ENCODE peak calls at places on chromosomes 1 and 21, in eight cellular contexts. J is pancreas; T is CD8-positive, alpha-beta memory T cell; P is effector memory CD4-positive, alpha-beta T cell; Q is trophoblast cell; I is heart left ventricle; X is thyroid gland; C is breast epithelium. F is an unnamed sample.
A peak's percentile ranks its signal among the peaks of the same experiment; 100 is the strongest.

GRCh38 chr21:44391345-44392091 is 38.1 kb downstream of the TRPM2 start:
- DNase-seq in J (no peak), T (no peak), P (no peak), Q (no peak), I (peak; percentile 65), X (peak; percentile 44), C (no peak), F (no peak)

GRCh38 chr1:147515046-147515869 is 26.0 kb upstream of the BCL9 start:
- DNase-seq in J (no peak), T (peak; percentile 17), P (no peak), Q (peak; percentile 40), I (no peak), X (peak; percentile 35), C (no peak), F (peak; percentile 48)

GRCh38 chr1:156641761-156642264 is at the start of gene BCAN:
- DNase-seq in J (no peak), T (no peak), P (no peak), Q (no peak), I (peak; percentile 49), X (no peak), C (no peak), F (no peak)

GRCh38 chr1:28370220-28371010 is 875 bp downstream of the PHACTR4 start:
- DNase-seq in J (no peak), T (no peak), P (no peak), Q (peak; percentile 10), I (peak; percentile 21), X (peak; percentile 5), C (no peak), F (peak; percentile 29)

GRCh38 chr1:231694465-231695077 is 68.0 kb downstream of the DISC1 start:
- DNase-seq in J (no peak), T (no peak), P (no peak), Q (no peak), I (no peak), X (no peak), C (no peak), F (no peak)

GRCh38 chr1:116504308-116505156 is 66.3 kb downstream of the CD58 start:
- DNase-seq in J (no peak), T (peak; percentile 74), P (peak; percentile 84), Q (peak; percentile 50), I (peak; percentile 71), X (peak; percentile 26), C (no peak), F (peak; percentile 79)

GRCh38 chr21:36186506-36187399 is 30.1 kb downstream of the DOP1B start:
- DNase-seq in J (no peak), T (no peak), P (no peak), Q (no peak), I (peak; percentile 59), X (peak; percentile 45), C (no peak), F (no peak)

GRCh38 chr21:44368711-44369446 is 15.5 kb downstream of the TRPM2 start:
- DNase-seq in J (no peak), T (no peak), P (no peak), Q (no peak), I (peak; percentile 11), X (no peak), C (peak; percentile 49), F (no peak)

GRCh38 chr1:233361876-233362275 is 34.4 kb downstream of the MAP3K21 start:
- DNase-seq in J (no peak), T (no peak), P (no peak), Q (no peak), I (no peak), X (no peak), C (no peak), F (no peak)

GRCh38 chr1:59446257-59446901 is 149.5 kb downstream of the FGGY start:
- DNase-seq in J (no peak), T (no peak), P (no peak), Q (no peak), I (no peak), X (no peak), C (no peak), F (no peak)

GRCh38 chr1:12453400-12454343 is 164.3 kb downstream of the DHRS3 start:
- DNase-seq in J (no peak), T (peak; percentile 57), P (no peak), Q (peak; percentile 67), I (no peak), X (no peak), C (no peak), F (no peak)

GRCh38 chr1:194230351-194231144 is 1044.1 kb upstream of the B3GALT2 start:
- DNase-seq in J (no peak), T (no peak), P (no peak), Q (no peak), I (no peak), X (no peak), C (no peak), F (no peak)

GRCh38 chr1:110914676-110915075 is 41.7 kb downstream of the CD53 start:
- DNase-seq in J (no peak), T (no peak), P (no peak), Q (peak; percentile 51), I (no peak), X (no peak), C (no peak), F (no peak)

GRCh38 chr1:217106231-217106630 is 383.0 kb upstream of the ESRRG start:
- DNase-seq in J (no peak), T (no peak), P (no peak), Q (no peak), I (no peak), X (no peak), C (no peak), F (no peak)

GRCh38 chr1:212415107-212415841 is 588 bp upstream of the PACC1 start:
- DNase-seq in J (no peak), T (peak; percentile 5), P (no peak), Q (no peak), I (no peak), X (no peak), C (no peak), F (no peak)

GRCh38 chr1:55211456-55211855 is 3.7 kb downstream of the USP24 start:
- DNase-seq in J (no peak), T (no peak), P (no peak), Q (no peak), I (no peak), X (no peak), C (no peak), F (no peak)

DNA sequence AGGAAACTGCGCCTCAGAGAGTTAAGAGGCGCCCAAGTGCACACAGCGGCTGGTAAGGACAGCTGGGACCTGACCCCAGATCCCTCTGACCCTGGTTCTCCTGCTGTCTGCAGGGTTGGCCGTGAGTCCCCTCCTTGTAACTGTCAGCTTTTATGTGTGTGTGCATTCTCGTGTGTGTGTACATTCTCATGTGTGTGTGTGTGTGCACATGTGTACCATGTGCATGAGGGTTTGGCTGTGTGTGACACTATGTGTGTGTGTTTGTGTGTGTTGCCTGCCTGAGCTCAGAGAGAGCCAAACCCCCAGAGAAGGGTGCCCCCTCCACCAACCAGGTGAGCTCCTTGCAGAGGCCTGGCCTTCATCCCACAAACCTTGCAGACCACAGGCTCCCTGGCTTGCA is 25.9 kb upstream of the EFHD2 start:
- DNase-seq in J (no peak), T (no peak), P (no peak), Q (no peak), I (no peak), X (no peak), C (no peak), F (no peak)
- H3K27ac ChIP-seq in J (no peak overlapping the region), T (no peak overlapping the region), P (no peak overlapping the region), Q (no peak overlapping the region), I (no peak overlapping the region), X (no peak overlapping the region), C (no peak overlapping the region), F (no peak overlapping the region)

GRCh38 chr1:20645414-20645813 is 12.2 kb downstream of the PINK1 start:
- DNase-seq in J (no peak), T (no peak), P (no peak), Q (no peak), I (no peak), X (no peak), C (no peak), F (no peak)

GRCh38 chr1:20640183-20640597 is 6.9 kb downstream of the PINK1 start:
- DNase-seq in J (no peak), T (peak; percentile 55), P (peak; percentile 12), Q (no peak), I (peak; percentile 36), X (peak; percentile 27), C (no peak), F (peak; percentile 51)

GRCh38 chr1:20644416-20644815 is 11.2 kb downstream of the PINK1 start:
- DNase-seq in J (no peak), T (no peak), P (no peak), Q (no peak), I (no peak), X (no peak), C (no peak), F (no peak)

GRCh38 chr1:20641986-20642385 is 8.7 kb downstream of the PINK1 start:
- DNase-seq in J (no peak), T (no peak), P (no peak), Q (no peak), I (no peak), X (no peak), C (no peak), F (no peak)

DNA sequence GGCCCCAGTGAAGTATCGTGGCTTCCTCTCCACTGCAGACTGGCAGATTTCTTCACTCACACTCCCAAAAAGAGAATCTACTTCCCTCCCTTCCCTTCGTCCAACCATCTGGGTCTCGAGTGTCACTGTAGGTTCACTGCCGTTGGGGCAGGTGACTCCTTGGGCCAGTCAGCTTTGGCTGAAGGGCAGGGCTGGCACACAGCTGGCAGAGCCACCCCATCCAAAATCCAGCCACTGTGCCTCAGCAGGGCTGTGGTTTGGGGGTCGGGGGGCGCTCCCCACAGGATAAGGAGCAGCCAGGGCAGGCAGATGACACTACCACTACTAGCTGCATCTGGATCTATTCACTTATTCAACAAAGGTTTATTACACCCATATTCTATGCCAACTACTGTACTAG is 9.8 kb downstream of the PINK1 start:
- DNase-seq in J (no peak), T (no peak), P (no peak), Q (no peak), I (no peak), X (no peak), C (no peak), F (no peak)
- H3K4me1 ChIP-seq in J (no peaks in the 10 kb centered on the region), T (no peaks in the 10 kb centered on the region), P (no peaks in the 10 kb centered on the region), Q (no peaks in the 10 kb centered on the region), I (no peaks in the 10 kb centered on the region), X (no peaks in the 10 kb centered on the region), C (no peaks in the 10 kb centered on the region), F (no peaks in the 10 kb centered on the region)

GRCh38 chr1:23526329-23527041 is 4.5 kb downstream of the E2F2 start:
- DNase-seq in J (no peak), T (no peak), P (no peak), Q (no peak), I (no peak), X (no peak), C (no peak), F (no peak)
- H3K27ac ChIP-seq in J (no peak overlapping the region), T (no peak overlapping the region), P (peak overlapping the region; percentile 64), Q (no peak overlapping the region), I (no peak overlapping the region), X (no peak overlapping the region), C (no peak overlapping the region), F (no peak overlapping the region)

DNA sequence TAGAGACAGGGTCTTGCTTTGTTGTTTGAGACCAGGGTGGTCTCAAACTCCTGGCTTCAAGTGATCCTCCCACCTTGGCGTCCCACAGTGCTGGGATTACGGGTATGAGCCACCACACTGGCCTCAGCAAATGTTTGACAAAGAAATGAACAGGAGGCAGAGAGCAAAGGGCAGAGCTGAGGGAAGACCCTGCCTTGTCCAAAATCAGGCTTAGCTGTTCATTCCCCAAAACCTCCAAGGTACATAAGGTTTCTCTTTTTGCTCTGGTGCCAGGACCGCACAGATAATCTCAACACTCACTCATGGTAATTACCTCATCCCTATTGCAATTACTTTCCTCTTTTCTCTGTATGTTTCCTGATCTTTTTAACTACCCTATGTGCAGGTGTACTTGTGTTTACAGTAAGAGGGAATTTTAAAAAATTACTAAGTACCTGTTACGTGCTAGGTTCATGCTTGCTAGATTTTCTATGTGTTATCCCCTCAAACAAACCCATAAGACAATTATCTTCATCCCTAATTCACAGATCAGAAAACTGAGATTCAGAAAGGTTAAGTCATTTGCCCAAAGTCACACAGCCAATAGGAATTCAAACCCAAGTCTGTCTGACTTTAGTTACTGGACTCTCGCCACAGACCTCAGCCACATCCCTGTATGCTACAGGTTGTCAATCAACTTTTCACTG is 11.5 kb downstream of the ASAP3 start:
- DNase-seq in J (no peak), T (no peak), P (no peak), Q (no peak), I (no peak), X (no peak), C (no peak), F (no peak)
- H3K4me1 ChIP-seq in J (no peaks in the 10 kb centered on the region), T (no peaks in the 10 kb centered on the region), P (no peaks in the 10 kb centered on the region), Q (peaks cover 8% of the 10 kb centered on the region), I (peaks cover 42% of the 10 kb centered on the region), X (peaks cover 16% of the 10 kb centered on the region), C (no peaks in the 10 kb centered on the region), F (peaks cover 12% of the 10 kb centered on the region)